ENCODE peak calls at places on chromosomes 13 and 19, in five cellular contexts. J is breast epithelium, U is MG63, C is left ventricle myocardium inferior, P is AG04449. Q is an unnamed sample.

GRCh38 chr13:97258801-97259200 is 36.7 kb downstream of the MBNL2 start:
- DNase-seq in U (no peak), C (no peak), P (peak; percentile 56), J (no peak), Q (no peak)

GRCh38 chr19:24052811-24053210 is 34.2 kb upstream of the ZNF254 start:
- DNase-seq in J (no peak), C (no peak), U (no peak), P (no peak), Q (no peak)

GRCh38 chr19:35114656-35115537 is 726 bp upstream of the FXYD3 start:
- DNase-seq in J (peak; percentile 78), P (no peak), U (peak; percentile 60), C (peak; percentile 72), Q (peak; percentile 49)

GRCh38 chr13:85985791-85986190 is 186.6 kb upstream of the SLITRK6 start:
- DNase-seq in P (no peak), U (no peak), J (no peak), C (no peak), Q (no peak)

GRCh38 chr19:16542894-16543498 is 759 bp upstream of the CHERP start:
- DNase-seq in J (no peak), P (no peak), U (no peak), C (no peak), Q (no peak)

GRCh38 chr13:110882972-110883371 is 31.9 kb downstream of the ANKRD10 start:
- DNase-seq in U (no peak), J (no peak), P (no peak), C (no peak), Q (no peak)

GRCh38 chr13:81017525-81018152 is 676.7 kb upstream of the SPRY2 start:
- DNase-seq in U (no peak), P (no peak), J (no peak), C (no peak), Q (no peak)

GRCh38 chr13:112481458-112481857 is 105.3 kb downstream of the SPACA7 start:
- DNase-seq in U (no peak), C (no peak), J (no peak), P (no peak), Q (no peak)

GRCh38 chr19:19956431-19957075 is 55.8 kb downstream of the ZNF93 start:
- DNase-seq in J (no peak), U (no peak), C (no peak), P (no peak), Q (no peak)

GRCh38 chr19:48868196-48868886 is at the start of gene PLEKHA4:
- DNase-seq in J (no peak), P (no peak), C (peak; percentile 86), U (peak; percentile 90), Q (no peak)

GRCh38 chr13:42497798-42498197 is 76.2 kb upstream of the TNFSF11 start:
- DNase-seq in J (no peak), C (no peak), U (peak; percentile 35), P (no peak), Q (no peak)

GRCh38 chr19:44698492-44699201 is at the start of gene CEACAM16:
- DNase-seq in C (no peak), U (no peak), P (no peak), J (no peak), Q (no peak)

GRCh38 chr13:78022164-78022877 is 103.7 kb upstream of the EDNRB start:
- DNase-seq in C (no peak), P (no peak), U (peak; percentile 42), J (no peak), Q (peak; percentile 16)

GRCh38 chr13:59531571-59532091 is 632.1 kb downstream of the DIAPH3 start:
- DNase-seq in C (peak; percentile 85), J (peak; percentile 62), P (peak; percentile 26), U (peak; percentile 59), Q (peak; percentile 46)

GRCh38 chr13:23428183-23428528 is 5.3 kb downstream of the SACS start:
- DNase-seq in P (no peak), C (no peak), U (no peak), J (no peak), Q (no peak)

GRCh38 chr19:35986664-35987570 is 8.1 kb upstream of the SDHAF1 start:
- DNase-seq in C (peak; percentile 50), J (no peak), U (peak; percentile 33), P (no peak), Q (no peak)

GRCh38 chr13:113951246-113951999 is 22.5 kb downstream of the C13orf46 start:
- DNase-seq in P (no peak), C (peak; percentile 88), U (no peak), J (peak; percentile 89), Q (peak; percentile 82)

DNA sequence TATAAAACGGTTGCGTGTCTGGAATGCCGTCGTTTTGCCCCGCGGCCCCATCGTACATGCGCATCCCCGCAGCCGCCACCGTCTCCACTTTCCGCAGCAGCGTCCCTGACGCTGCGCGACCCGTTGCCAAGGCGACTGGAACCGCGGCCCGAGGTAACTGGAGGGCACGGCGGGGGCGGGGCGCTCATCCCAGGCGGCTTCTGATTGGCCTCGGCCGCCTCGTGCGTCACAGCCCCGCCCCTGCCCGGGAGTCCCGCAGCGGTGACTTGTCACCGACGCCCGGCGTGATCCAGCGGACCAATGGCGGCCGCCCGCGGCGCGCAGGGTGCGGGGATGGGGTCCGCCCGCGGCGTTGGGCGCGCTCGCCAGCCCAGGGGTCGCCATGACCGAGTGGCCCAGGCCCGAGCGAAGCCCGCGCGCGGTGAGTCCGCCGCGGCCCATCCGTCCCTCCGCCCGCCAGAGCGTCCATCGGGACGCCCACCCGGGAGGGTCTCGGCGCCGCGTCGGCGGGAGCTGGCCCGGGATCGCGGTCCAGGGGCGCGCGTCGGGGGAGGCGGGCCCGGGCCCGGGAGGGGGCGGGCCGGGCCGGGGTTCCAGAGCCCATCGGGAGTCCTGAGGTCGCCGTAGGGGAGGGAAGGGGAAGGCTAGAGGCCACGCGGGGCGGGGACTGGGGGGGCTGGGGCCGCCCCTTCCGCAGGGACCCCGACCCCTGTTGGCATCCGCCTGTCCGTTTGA is at the start of gene ZSCAN1:
- DNase-seq in C (peak; percentile 90), U (no peak), P (peak; percentile 3), J (peak; percentile 96), Q (peak; percentile 8)
- H3K4me3 ChIP-seq in C (peak within 1 kb of the TSS; percentile 70), U (no peak within 1 kb of the TSS), P (peak within 1 kb of the TSS; percentile 45), J (peak within 1 kb of the TSS; percentile 79), Q (no peak within 1 kb of the TSS)

GRCh38 chr13:99842379-99842778 is 129.2 kb downstream of the ZIC5 start:
- DNase-seq in U (no peak), J (no peak), C (no peak), P (no peak), Q (no peak)

GRCh38 chr13:99843872-99844271 is 127.7 kb downstream of the ZIC5 start:
- DNase-seq in P (no peak), C (no peak), U (no peak), J (no peak), Q (no peak)

GRCh38 chr13:99847318-99847750 is 124.2 kb downstream of the ZIC5 start:
- DNase-seq in U (no peak), P (no peak), C (no peak), J (no peak), Q (no peak)

GRCh38 chr13:99845136-99845874 is 126.3 kb downstream of the ZIC5 start:
- DNase-seq in J (no peak), P (no peak), U (no peak), C (no peak), Q (no peak)
- H3K4me3 ChIP-seq in J (no peak overlapping the region), P (no peak overlapping the region), U (no peak overlapping the region), C (no peak overlapping the region), Q (no peak overlapping the region)

GRCh38 chr13:49608932-49609331 is 19.4 kb upstream of the ARL11 start:
- DNase-seq in U (no peak), C (no peak), P (no peak), J (no peak), Q (no peak)

GRCh38 chr13:49610176-49610575 is 18.1 kb upstream of the ARL11 start:
- DNase-seq in U (no peak), P (no peak), C (no peak), J (no peak), Q (no peak)

GRCh38 chr13:49607761-49608160 is 20.5 kb upstream of the ARL11 start:
- DNase-seq in P (no peak), U (no peak), J (no peak), C (no peak), Q (no peak)

GRCh38 chr13:49604570-49604969 is 19.2 kb upstream of the RCBTB1 start:
- DNase-seq in P (no peak), C (no peak), U (no peak), J (no peak), Q (no peak)

DNA sequence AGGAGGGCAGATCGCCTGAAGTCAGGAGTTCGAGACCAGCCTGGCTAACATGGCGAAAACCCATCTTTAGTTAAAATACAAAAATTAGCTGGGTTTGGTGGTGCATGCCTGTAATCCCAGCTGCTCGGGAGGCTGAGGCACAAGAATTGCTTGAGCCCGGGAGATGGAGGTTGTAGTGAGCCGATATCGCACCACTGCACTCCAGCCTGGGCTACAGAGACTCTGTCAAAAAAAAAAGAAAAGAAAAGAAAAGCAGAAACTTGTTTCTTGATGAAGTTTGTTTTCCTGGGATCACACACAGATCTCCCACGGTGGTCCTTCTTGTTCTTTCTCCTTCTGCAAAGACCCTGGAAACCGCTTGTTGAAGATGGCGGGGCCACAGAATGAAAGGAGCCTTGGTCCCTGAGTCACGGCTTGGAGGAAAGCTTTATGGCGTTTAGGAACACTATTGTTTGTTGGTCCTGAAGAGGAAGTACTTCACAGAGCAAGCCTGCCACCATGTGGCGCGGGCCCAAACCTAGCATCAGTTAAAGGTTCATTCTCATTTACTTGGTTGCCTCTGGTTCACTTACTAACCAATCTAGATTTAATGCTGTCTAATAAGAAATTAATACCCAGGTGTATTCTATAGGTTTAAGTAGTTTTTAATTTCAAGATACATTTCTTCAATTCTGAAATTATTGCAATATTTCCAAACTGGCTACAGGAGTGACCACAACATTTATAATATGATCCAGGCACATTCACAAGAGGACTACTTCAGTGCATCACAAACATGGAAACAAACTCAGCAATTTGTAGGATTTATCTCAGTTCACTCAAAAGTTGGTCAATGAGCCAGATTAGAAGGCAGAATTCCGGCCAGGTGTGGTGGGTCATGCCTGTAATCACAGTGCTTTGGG is 21.3 kb upstream of the ARL11 start:
- DNase-seq in U (peak; percentile 82), J (peak; percentile 88), C (peak; percentile 87), P (peak; percentile 44), Q (peak; percentile 62)
- H3K4me3 ChIP-seq in U (peak overlapping the region; percentile 32), J (peak overlapping the region; percentile 54), C (peak overlapping the region; percentile 57), P (peak overlapping the region; percentile 12), Q (peak overlapping the region; percentile 55)

GRCh38 chr19:1435378-1435989 is 2.7 kb upstream of the RPS15 start:
- DNase-seq in U (no peak), C (no peak), J (no peak), P (no peak), Q (no peak)

GRCh38 chr19:1438035-1438932 is at the start of gene RPS15:
- DNase-seq in J (peak; percentile 97), U (peak; percentile 81), P (peak; percentile 61), C (peak; percentile 95), Q (peak; percentile 92)

GRCh38 chr19:1440418-1440801 is 2.2 kb downstream of the RPS15 start:
- DNase-seq in J (no peak), P (no peak), U (no peak), C (no peak), Q (no peak)

GRCh38 chr19:1438933-1439358 is 750 bp downstream of the RPS15 start:
- DNase-seq in C (no peak), J (no peak), P (no peak), U (no peak), Q (no peak)

DNA sequence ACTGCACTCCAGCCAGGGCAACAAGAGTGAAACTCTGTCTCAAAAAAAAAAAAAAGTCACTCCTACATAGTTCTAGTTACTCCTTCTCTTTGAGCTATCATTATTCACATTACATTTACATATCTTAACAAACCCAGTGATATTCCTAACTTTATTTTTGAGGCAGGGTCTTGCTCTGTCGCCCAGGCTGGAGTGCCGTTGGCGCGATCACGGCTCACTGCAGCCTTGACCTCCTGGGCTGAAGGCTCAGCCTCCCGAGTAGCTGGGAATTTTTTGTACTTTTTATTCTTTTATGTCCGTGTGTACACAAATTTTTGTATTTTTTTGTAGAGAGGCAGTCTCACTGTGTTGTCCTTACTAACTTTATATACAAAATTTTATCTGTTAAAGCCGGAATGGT is 587 bp upstream of the RPS15 start:
- DNase-seq in U (no peak), C (no peak), P (no peak), J (no peak), Q (no peak)
- H3K4me3 ChIP-seq in U (peak overlapping the region; percentile 86), C (peak overlapping the region; percentile 79), P (no peak overlapping the region), J (peak overlapping the region; percentile 94), Q (peak overlapping the region; percentile 81)